ENCODE peak calls at places on chromosomes 3 and 15, in four cellular contexts. J is dorsolateral prefrontal cortex, F is fibroblast of the aortic adventitia, W is colonic mucosa. O is an unnamed sample.

GRCh38 chr3:169769287-169770181 is at the start of gene ACTRT3:
- DNase-seq in J (peak; percentile 66), W (peak; percentile 70), F (peak; percentile 73), O (peak; percentile 67)

GRCh38 chr3:55069950-55070349 is 142.1 kb upstream of the LRTM1 start:
- DNase-seq in J (no peak), W (no peak), F (no peak), O (no peak)

GRCh38 chr3:134610455-134611385 is 40.1 kb downstream of the KY start:
- DNase-seq in J (no peak), F (no peak), W (peak; percentile 13), O (no peak)

GRCh38 chr3:42020681-42021307 is 58.9 kb upstream of the ULK4 start:
- DNase-seq in J (no peak), F (peak; percentile 74), W (no peak), O (no peak)

GRCh38 chr3:150469031-150469930 is 61.2 kb downstream of the TSC22D2 start:
- DNase-seq in F (peak; percentile 96), W (peak; percentile 67), J (no peak), O (no peak)

GRCh38 chr3:242986-243706 is 46.6 kb downstream of the CHL1 start:
- DNase-seq in F (peak; percentile 5), W (no peak), J (no peak), O (no peak)

GRCh38 chr3:163071684-163072083 is 1575.1 kb downstream of the OTOL1 start:
- DNase-seq in J (no peak), F (peak; percentile 22), W (no peak), O (no peak)

GRCh38 chr3:9183011-9183410 is 66.4 kb downstream of the SRGAP3 start:
- DNase-seq in W (no peak), J (peak; percentile 58), F (no peak), O (no peak)

GRCh38 chr3:57108684-57109083 is 48.2 kb downstream of the SPATA12 start:
- DNase-seq in J (no peak), F (no peak), W (no peak), O (no peak)

GRCh38 chr3:185280572-185281365 is 26.9 kb upstream of the EHHADH start:
- DNase-seq in W (no peak), F (peak; percentile 72), J (no peak), O (no peak)

GRCh38 chr3:33717616-33717865 is 513 bp downstream of the CLASP2 start:
- DNase-seq in W (peak; percentile 82), J (no peak), F (peak; percentile 57), O (peak; percentile 43)

GRCh38 chr3:150227839-150228238 is 180.3 kb upstream of the TSC22D2 start:
- DNase-seq in F (peak; percentile 78), J (no peak), W (peak; percentile 79), O (peak; percentile 59)

GRCh38 chr15:65085990-65086679 is 9.6 kb downstream of the KBTBD13 start:
- DNase-seq in W (peak; percentile 62), J (no peak), F (no peak), O (peak; percentile 28)

GRCh38 chr3:14647976-14648955 is 3.3 kb upstream of the CCDC174 start:
- DNase-seq in F (peak; percentile 25), J (no peak), W (no peak), O (no peak)

GRCh38 chr3:64134882-64135281 is 90.4 kb downstream of the PRICKLE2 start:
- DNase-seq in F (no peak), J (no peak), W (no peak), O (no peak)

GRCh38 chr3:46866720-46867549 is 3.7 kb upstream of the MYL3 start:
- DNase-seq in W (peak; percentile 84), J (peak; percentile 81), F (peak; percentile 50), O (peak; percentile 66)

GRCh38 chr15:87733005-87733404 is 523.5 kb downstream of the NTRK3 start:
- DNase-seq in F (peak; percentile 33), W (no peak), J (no peak), O (no peak)

GRCh38 chr3:155110996-155111901 is 31.1 kb downstream of the MME start:
- DNase-seq in W (no peak), F (no peak), J (no peak), O (no peak)

GRCh38 chr15:100111103-100112060 is 230.4 kb downstream of the ADAMTS17 start:
- DNase-seq in F (peak; percentile 79), J (no peak), W (peak; percentile 38), O (no peak)

GRCh38 chr3:112409061-112409460 is 76.1 kb downstream of the CD200 start:
- DNase-seq in F (no peak), J (no peak), W (peak; percentile 58), O (no peak)

GRCh38 chr3:146577662-146578061 is 27.5 kb downstream of the PLSCR5 start:
- DNase-seq in F (peak; percentile 88), W (no peak), J (no peak), O (no peak)

GRCh38 chr3:49609314-49609713 is 55.0 kb downstream of the BSN start:
- DNase-seq in W (no peak), J (no peak), F (no peak), O (no peak)

GRCh38 chr3:49611291-49611690 is 57.0 kb downstream of the BSN start:
- DNase-seq in F (no peak), J (no peak), W (no peak), O (no peak)

GRCh38 chr3:49609815-49610214 is 55.5 kb downstream of the BSN start:
- DNase-seq in J (no peak), W (no peak), F (no peak), O (no peak)

GRCh38 chr3:49611714-49612113 is 57.4 kb downstream of the BSN start:
- DNase-seq in F (peak; percentile 21), W (no peak), J (no peak), O (no peak)

GRCh38 chr3:49610881-49611280 is 56.6 kb downstream of the BSN start:
- DNase-seq in F (no peak), W (no peak), J (no peak), O (no peak)
- TF ChIP-seq CTCF in F (no peak), W (no peak), J (no peak), O (no peak)

DNA sequence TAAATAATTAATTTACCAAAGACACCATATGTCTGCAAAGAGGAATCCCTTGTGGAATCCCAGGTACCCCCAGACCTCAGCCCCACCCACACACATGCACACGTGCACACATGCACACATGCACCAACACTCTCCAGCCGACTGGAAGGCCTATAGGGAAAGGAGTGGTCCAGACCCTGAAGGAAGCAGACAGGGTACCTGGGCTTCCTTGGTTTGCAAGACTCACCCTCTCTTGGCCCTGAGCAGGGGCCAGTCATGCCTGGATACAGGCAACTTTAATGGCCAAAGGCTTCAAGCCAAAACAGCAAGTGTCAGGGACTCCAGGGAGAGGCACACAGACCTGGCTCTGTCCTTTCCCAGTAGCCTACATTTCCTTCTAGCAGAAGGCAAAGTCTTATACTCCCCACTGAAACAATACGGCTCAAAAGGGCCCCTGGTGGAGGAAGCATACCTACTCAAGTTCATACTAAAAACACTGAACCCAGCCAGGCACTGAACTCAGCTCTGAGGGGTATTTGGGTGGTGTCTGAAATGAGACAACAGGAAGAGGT is 8.8 kb downstream of the MFGE8 start:
- DNase-seq in J (no peak), W (no peak), F (no peak), O (no peak)
- TF ChIP-seq CTCF in J (no peak), W (no peak), F (no peak), O (no peak)

GRCh38 chr3:78165876-78166275 is 1126.0 kb downstream of the ROBO2 start:
- DNase-seq in W (no peak), F (no peak), J (no peak), O (no peak)
- TF ChIP-seq CTCF in W (no peak), F (no peak), J (no peak), O (peak; percentile 22)

GRCh38 chr15:71575474-71576045 is 234.8 kb upstream of the NR2E3 start:
- DNase-seq in F (peak; percentile 43), W (no peak), J (no peak), O (no peak)
- TF ChIP-seq CTCF in F (peak; percentile 68), W (peak; percentile 46), J (no peak), O (peak; percentile 47)

DNA sequence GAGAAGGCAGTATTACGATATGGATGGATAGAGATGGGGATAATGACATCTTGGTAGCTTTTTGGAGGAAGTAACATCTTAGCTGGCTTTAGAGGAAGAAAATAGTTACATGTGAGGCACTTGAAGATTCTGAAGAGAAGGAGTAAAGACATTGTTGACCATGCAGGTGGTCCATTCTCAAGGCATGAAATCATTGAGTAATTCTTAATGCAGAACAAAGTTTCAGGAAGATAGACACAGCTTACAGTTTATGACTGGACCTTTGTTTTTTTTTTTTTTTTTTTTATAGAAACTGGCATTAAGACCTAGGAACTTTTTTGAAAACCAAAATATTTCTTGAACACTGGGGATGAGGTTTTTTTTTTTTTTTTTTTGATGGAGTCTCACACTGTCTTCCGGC is 28.3 kb downstream of the MBNL1 start:
- DNase-seq in J (no peak), F (no peak), W (no peak), O (no peak)
- TF ChIP-seq CTCF in J (no peak), F (no peak), W (no peak), O (no peak)

GRCh38 chr15:80563372-80563997 is 131.6 kb upstream of the ABHD17C start:
- DNase-seq in W (no peak), J (no peak), F (no peak), O (no peak)

GRCh38 chr15:80567721-80568157 is 127.4 kb upstream of the ABHD17C start:
- DNase-seq in W (peak; percentile 71), J (no peak), F (peak; percentile 96), O (peak; percentile 25)

GRCh38 chr15:80564056-80564455 is 131.1 kb upstream of the ABHD17C start:
- DNase-seq in F (no peak), W (no peak), J (no peak), O (no peak)

GRCh38 chr15:80565988-80566387 is 129.1 kb upstream of the ABHD17C start:
- DNase-seq in W (no peak), J (no peak), F (no peak), O (no peak)

GRCh38 chr15:80565398-80565797 is 129.7 kb upstream of the ABHD17C start:
- DNase-seq in W (no peak), J (no peak), F (no peak), O (no peak)
- TF ChIP-seq CTCF in W (no peak), J (no peak), F (no peak), O (no peak)

DNA sequence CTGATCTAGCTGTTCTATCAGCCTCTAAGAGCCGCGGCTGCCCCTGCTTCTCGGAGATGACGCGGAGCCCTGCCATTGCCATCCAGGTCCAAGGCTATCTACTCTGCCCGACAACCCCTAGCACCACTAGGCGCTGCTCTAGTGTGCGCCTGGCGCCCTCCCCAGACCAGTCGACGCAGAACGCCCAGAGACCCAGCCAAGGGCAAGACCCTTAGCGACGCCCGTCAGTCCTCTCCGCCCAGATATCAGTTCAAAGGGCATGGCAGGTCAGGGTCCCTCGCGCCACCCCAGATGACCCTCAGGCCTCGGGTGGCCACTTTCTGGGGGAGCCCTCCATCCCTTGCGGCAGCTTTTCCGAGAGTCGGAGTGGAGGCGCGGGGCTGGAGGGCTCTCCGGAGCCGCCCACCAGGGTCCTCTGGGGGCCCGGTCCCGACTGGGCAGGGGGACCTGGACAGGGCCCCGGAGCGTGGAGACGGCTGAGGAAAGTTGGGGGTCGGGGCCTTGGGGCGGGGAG is 371 bp upstream of the CLSTN2 start:
- DNase-seq in W (peak; percentile 24), J (peak; percentile 80), F (no peak), O (peak; percentile 57)
- TF ChIP-seq CTCF in W (no peak), J (peak; percentile 58), F (no peak), O (peak; percentile 63)

O was measured in progenitor cell of endocrine pancreas.